ENCODE peak calls at places on chromosomes 3 and 15, in six cellular contexts. Q is PC-3, E is AG10803, F is A673, S is HFF-Myc, X is astrocyte. A is an unnamed sample.

GRCh38 chr3:156180077-156180476 is 59.7 kb downstream of the KCNAB1 start:
- DNase-seq in Q (peak; percentile 88), E (peak; percentile 40), F (no peak), S (no peak), X (peak; percentile 79), A (no peak)

GRCh38 chr3:73813291-73813977 is 188.7 kb upstream of the PDZRN3 start:
- DNase-seq in Q (no peak), E (no peak), F (peak; percentile 29), S (no peak), X (no peak), A (no peak)

GRCh38 chr15:76386178-76386577 is 49.6 kb downstream of the ISL2 start:
- DNase-seq in Q (peak; percentile 94), E (no peak), F (no peak), S (no peak), X (no peak), A (no peak)

GRCh38 chr3:130386604-130387263 is 41.3 kb downstream of the COL6A5 start:
- DNase-seq in Q (peak; percentile 62), E (no peak), F (no peak), S (no peak), X (peak; percentile 16), A (no peak)

GRCh38 chr3:196207833-196208607 is 3.2 kb downstream of the ZDHHC19 start:
- DNase-seq in Q (peak; percentile 39), E (no peak), F (peak; percentile 69), S (no peak), X (no peak), A (peak; percentile 80)

GRCh38 chr15:42385206-42385979 is 26.1 kb downstream of the CAPN3 start:
- DNase-seq in Q (peak; percentile 74), E (peak; percentile 22), F (peak; percentile 67), S (no peak), X (peak; percentile 10), A (peak; percentile 62)

GRCh38 chr3:136464502-136464901 is 214.4 kb downstream of the PCCB start:
- DNase-seq in Q (peak; percentile 60), E (peak; percentile 35), F (no peak), S (peak; percentile 15), X (peak; percentile 47), A (no peak)

GRCh38 chr3:42533161-42533897 is 30.9 kb downstream of the VIPR1 start:
- DNase-seq in Q (no peak), E (no peak), F (no peak), S (no peak), X (no peak), A (no peak)

GRCh38 chr3:72888546-72889309 is 882 bp downstream of the GXYLT2 start:
- DNase-seq in Q (peak; percentile 29), E (no peak), F (peak; percentile 30), S (no peak), X (peak; percentile 39), A (no peak)

GRCh38 chr15:91104111-91104510 is 4.1 kb downstream of the SV2B start:
- DNase-seq in Q (no peak), E (no peak), F (no peak), S (no peak), X (no peak), A (no peak)

GRCh38 chr3:65677486-65677885 is 361.2 kb downstream of the MAGI1 start:
- DNase-seq in Q (no peak), E (no peak), F (no peak), S (no peak), X (peak; percentile 19), A (no peak)

GRCh38 chr3:94459167-94459566 is 396.3 kb downstream of the NSUN3 start:
- DNase-seq in Q (no peak), E (no peak), F (no peak), S (no peak), X (no peak), A (no peak)

GRCh38 chr3:171644681-171645080 is 165.6 kb downstream of the PLD1 start:
- DNase-seq in Q (no peak), E (no peak), F (no peak), S (no peak), X (no peak), A (no peak)

GRCh38 chr3:171643033-171643432 is 167.2 kb downstream of the PLD1 start:
- DNase-seq in Q (no peak), E (no peak), F (no peak), S (no peak), X (no peak), A (no peak)

GRCh38 chr3:171646357-171647133 is 163.7 kb downstream of the PLD1 start:
- DNase-seq in Q (peak; percentile 69), E (peak; percentile 70), F (peak; percentile 61), S (peak; percentile 24), X (peak; percentile 47), A (no peak)

GRCh38 chr3:171640520-171641412 is 169.5 kb downstream of the PLD1 start:
- DNase-seq in Q (peak; percentile 17), E (peak; percentile 73), F (no peak), S (peak; percentile 55), X (peak; percentile 63), A (no peak)
- TF ChIP-seq CTCF in Q (peak; percentile 43), E (peak; percentile 40), F (no peak), S (peak; percentile 19), X (peak; percentile 19), A (no peak)

GRCh38 chr15:89864958-89865739 is 28.6 kb downstream of the AP3S2 start:
- DNase-seq in Q (no peak), E (no peak), F (no peak), S (no peak), X (no peak), A (no peak)
- TF ChIP-seq CTCF in Q (peak; percentile 11), E (no peak), F (no peak), S (no peak), X (no peak), A (no peak)

DNA sequence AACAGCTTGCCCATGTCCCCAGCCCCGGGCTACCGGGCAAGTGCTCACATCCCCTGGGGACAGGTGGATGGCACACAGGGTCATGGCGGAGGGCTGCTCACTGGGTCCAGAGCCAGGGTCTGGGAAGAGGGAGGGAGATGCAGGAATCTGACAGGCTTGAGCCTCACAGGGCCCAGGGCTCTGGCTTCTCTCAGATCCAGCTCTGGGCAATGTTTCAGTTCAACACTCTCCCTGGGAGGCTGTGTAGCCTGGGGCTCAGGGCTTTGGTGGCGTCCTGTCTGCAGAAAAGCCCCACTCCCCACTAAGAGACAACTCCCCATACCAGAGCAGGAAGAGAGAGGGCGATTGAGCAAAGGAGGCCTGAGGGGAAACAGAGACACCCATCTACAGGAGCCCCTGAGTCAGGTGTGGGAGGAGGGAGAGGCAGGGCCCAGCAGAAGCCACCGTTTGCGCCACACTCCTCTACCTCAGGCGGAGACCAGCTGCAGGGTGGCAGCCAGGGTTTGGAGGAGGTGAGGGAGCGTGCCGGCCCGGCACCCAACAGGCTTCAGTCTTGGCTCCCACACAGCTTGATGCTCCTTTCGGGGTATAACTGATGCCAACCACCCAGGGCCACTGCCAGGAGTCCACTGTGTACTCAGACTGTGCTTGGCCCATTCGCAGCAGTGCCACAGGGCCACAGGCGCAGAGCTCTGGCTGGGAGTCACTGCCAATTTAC is 16.8 kb upstream of the SRP14 start:
- DNase-seq in Q (no peak), E (no peak), F (no peak), S (no peak), X (no peak), A (no peak)
- TF ChIP-seq CTCF in Q (no peak), E (no peak), F (no peak), S (no peak), X (no peak), A (no peak)

GRCh38 chr15:80619677-80620076 is 75.4 kb upstream of the ABHD17C start:
- DNase-seq in Q (peak; percentile 13), E (peak; percentile 50), F (no peak), S (no peak), X (no peak), A (no peak)
- TF ChIP-seq CTCF in Q (peak; percentile 29), E (peak; percentile 58), F (peak; percentile 21), S (no peak), X (no peak), A (no peak)

GRCh38 chr3:29314727-29315088 is 33.8 kb downstream of the RBMS3 start:
- DNase-seq in Q (no peak), E (peak; percentile 60), F (no peak), S (no peak), X (no peak), A (no peak)
- TF ChIP-seq CTCF in Q (no peak), E (no peak), F (no peak), S (no peak), X (no peak), A (no peak)

DNA sequence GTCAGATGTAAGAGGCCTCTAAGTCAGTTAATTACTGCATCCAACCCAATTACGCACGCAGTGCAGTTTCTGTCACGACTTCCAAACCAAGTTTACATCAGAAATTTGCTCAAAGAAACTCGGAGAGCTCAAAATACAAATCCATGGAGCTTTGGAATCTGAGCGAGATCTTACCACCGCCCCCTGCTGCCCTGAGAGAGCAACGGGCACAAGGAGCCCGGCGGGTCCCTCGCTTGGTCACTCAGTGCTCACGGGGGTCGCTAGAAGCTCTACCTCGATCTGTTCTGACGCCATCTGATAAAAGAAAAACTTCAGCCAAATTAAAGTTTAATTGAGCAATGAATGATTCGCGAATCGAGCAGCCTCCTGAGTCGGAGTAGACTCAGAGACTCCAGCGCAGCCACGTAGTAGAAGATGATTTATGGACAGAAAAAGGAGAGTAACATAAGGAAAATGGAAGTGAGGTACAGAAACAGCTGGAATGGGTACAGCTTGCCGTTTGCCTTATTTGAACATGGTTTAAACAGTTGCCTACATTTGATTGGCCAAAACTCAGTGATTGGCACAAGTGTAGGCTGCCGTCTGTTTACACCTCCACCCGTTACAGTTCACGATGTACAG is 232.7 kb upstream of the ATP10A start:
- DNase-seq in Q (peak; percentile 27), E (no peak), F (no peak), S (no peak), X (no peak), A (peak; percentile 47)
- TF ChIP-seq CTCF in Q (peak; percentile 64), E (peak; percentile 50), F (no peak), S (peak; percentile 25), X (no peak), A (peak; percentile 41)

GRCh38 chr3:48430359-48431101 is 644 bp upstream of the PLXNB1 start:
- DNase-seq in Q (peak; percentile 30), E (no peak), F (no peak), S (no peak), X (no peak), A (no peak)
- TF ChIP-seq CTCF in Q (no peak), E (no peak), F (no peak), S (no peak), X (no peak), A (no peak)